ENCODE peak calls at places on chromosomes 7 and 10, in five cellular contexts. O is stimulated activated CD8-positive, alpha-beta memory T cell treated with anti-CD3 and anti-CD28 coated beads, Interleukin-12 subunit alpha, Interleukin-12 subunit beta, amount 100 ng/mL, for 1 hour; V is T-helper 1 cell; L is activated naive CD4-positive, alpha-beta T cell; E is frontal cortex. S is an unnamed sample.

GRCh38 chr10:98956576-98957260 is 278.9 kb downstream of the HPSE2 start:
- DNase-seq in E (no peak), V (no peak), L (no peak), O (no peak), S (no peak)

GRCh38 chr7:131819891-131820290 is 263.5 kb upstream of the PODXL start:
- DNase-seq in L (no peak), E (no peak), V (no peak), O (no peak), S (no peak)

GRCh38 chr10:112490543-112490942 is 43.5 kb downstream of the VTI1A start:
- DNase-seq in E (no peak), V (no peak), L (no peak), O (no peak), S (no peak)

GRCh38 chr7:98788921-98789320 is 80.9 kb downstream of the TMEM130 start:
- DNase-seq in L (no peak), E (no peak), O (no peak), V (no peak), S (no peak)

GRCh38 chr7:100891555-100891954 is 2.0 kb upstream of the UFSP1 start:
- DNase-seq in L (no peak), V (no peak), O (no peak), E (no peak), S (no peak)

GRCh38 chr7:151611041-151611440 is 91.3 kb upstream of the RHEB start:
- DNase-seq in O (no peak), V (no peak), E (no peak), L (no peak), S (no peak)

GRCh38 chr10:21399392-21400015 is 126.0 kb downstream of the SKIDA1 start:
- DNase-seq in E (no peak), O (no peak), V (no peak), L (no peak), S (no peak)

GRCh38 chr10:79084972-79085597 is 16.3 kb downstream of the ZMIZ1 start:
- DNase-seq in E (no peak), O (no peak), L (no peak), V (no peak), S (peak)

GRCh38 chr10:118698421-118698820 is 56.3 kb downstream of the CACUL1 start:
- DNase-seq in V (peak), O (peak), E (no peak), L (peak), S (no peak)

GRCh38 chr10:35584946-35585345 is 20.2 kb upstream of the GJD4 start:
- DNase-seq in L (no peak), E (no peak), O (no peak), V (no peak), S (no peak)

GRCh38 chr10:21315321-21316220 is 209.9 kb downstream of the SKIDA1 start:
- DNase-seq in E (no peak), L (no peak), O (no peak), V (no peak), S (no peak)

GRCh38 chr7:82961240-82961639 is 201.4 kb downstream of the PCLO start:
- DNase-seq in O (no peak), V (no peak), E (no peak), L (no peak), S (no peak)

GRCh38 chr10:17236468-17236886 is 8.4 kb downstream of the VIM start:
- DNase-seq in E (no peak), O (no peak), V (no peak), L (no peak), S (no peak)

GRCh38 chr7:51569581-51569980 is 253.0 kb upstream of the COBL start:
- DNase-seq in L (no peak), V (no peak), O (no peak), E (no peak), S (no peak)

GRCh38 chr10:25175527-25176420 is 973 bp downstream of the GPR158 start:
- DNase-seq in O (no peak), E (no peak), V (no peak), L (no peak), S (no peak)